ENCODE peak calls at places on chromosomes 4 and X, in eight cellular contexts. V is right atrium auricular region, I is BJ, T is neural progenitor cell, F is prostate gland, S is transverse colon, O is PC-3, L is cardiac muscle cell. D is an unnamed sample. For H3K36me3, the result is how much of the 10 kb centered on the place peaks cover.

GRCh38 chr4:8707045-8707781 is 114.6 kb downstream of the CPZ start:
- DNase-seq in L (no peak), T (no peak), S (no peak), V (no peak), O (no peak), I (no peak), F (no peak), D (no peak)

GRCh38 chrX:110944793-110945466 is 149.3 kb upstream of the CHRDL1 start:
- DNase-seq in I (no peak), O (no peak), V (no peak), T (peak), S (no peak), F (peak), L (peak), D (peak)

GRCh38 chr4:66555301-66555700 is 885.0 kb upstream of the EPHA5 start:
- DNase-seq in O (peak), T (no peak), S (no peak), L (no peak), I (peak), F (no peak), V (no peak), D (no peak)

GRCh38 chrX:8374041-8374825 is 90.4 kb upstream of the VCX3B start:
- DNase-seq in S (no peak), F (no peak), I (no peak), O (peak), V (no peak), L (no peak), T (no peak), D (no peak)

GRCh38 chr4:69308634-69309033 is 28.4 kb downstream of the UGT2B28 start:
- DNase-seq in I (no peak), L (no peak), T (no peak), O (peak), F (no peak), V (no peak), S (no peak), D (no peak)

GRCh38 chrX:20514358-20514757 is 247.6 kb upstream of the RPS6KA3 start:
- DNase-seq in S (no peak), O (peak), I (no peak), L (no peak), F (no peak), T (no peak), V (no peak), D (no peak)

GRCh38 chr4:121096629-121097028 is 24.3 kb upstream of the NDNF start:
- DNase-seq in T (peak), L (peak), I (peak), V (no peak), S (no peak), O (peak), F (no peak), D (no peak)

GRCh38 chr4:174522183-174523002 is at the start of gene HPGD:
- DNase-seq in I (no peak), F (peak), L (peak), T (peak), V (no peak), O (peak), S (peak), D (peak)

GRCh38 chr4:112889619-112890294 is 159.7 kb upstream of the ANK2 start:
- DNase-seq in V (no peak), S (no peak), L (no peak), F (no peak), O (no peak), T (no peak), I (peak), D (no peak)

GRCh38 chr4:75344915-75345314 is 169.3 kb downstream of the RCHY1 start:
- DNase-seq in I (peak), F (no peak), T (no peak), S (no peak), O (peak), V (no peak), L (no peak), D (no peak)

GRCh38 chr4:10926025-10926424 is 241.5 kb upstream of the CLNK start:
- DNase-seq in O (no peak), S (no peak), F (no peak), I (no peak), L (no peak), T (peak), V (no peak), D (no peak)

GRCh38 chr4:165906272-165906671 is 33.2 kb downstream of the TLL1 start:
- DNase-seq in S (no peak), V (no peak), I (no peak), L (no peak), T (no peak), F (no peak), O (no peak), D (no peak)

GRCh38 chrX:30906726-30907125 is 17.7 kb upstream of the TAB3 start:
- DNase-seq in V (no peak), L (no peak), T (no peak), S (no peak), O (peak), I (peak), F (no peak), D (no peak)

GRCh38 chr4:37836838-37837413 is 10.4 kb downstream of the PGM2 start:
- DNase-seq in S (no peak), O (no peak), T (no peak), L (no peak), V (no peak), I (no peak), F (no peak), D (no peak)

GRCh38 chr4:121574618-121575017 is 122.2 kb downstream of the ANXA5 start:
- DNase-seq in S (no peak), O (no peak), V (no peak), T (no peak), I (no peak), F (no peak), L (no peak), D (no peak)

GRCh38 chr4:136650541-136651277 is 881.6 kb downstream of the PCDH18 start:
- DNase-seq in S (no peak), L (no peak), T (no peak), F (no peak), I (no peak), V (no peak), O (peak), D (peak)

GRCh38 chr4:2925496-2925895 is 37.7 kb downstream of the NOP14 start:
- DNase-seq in O (no peak), F (no peak), T (no peak), L (no peak), V (no peak), S (no peak), I (no peak), D (no peak)

GRCh38 chr4:6195602-6196319 is 4.6 kb downstream of the JAKMIP1 start:
- DNase-seq in F (no peak), L (no peak), T (no peak), S (no peak), O (no peak), I (no peak), V (no peak), D (no peak)

GRCh38 chr4:152976466-152976761 is 40.3 kb downstream of the FHDC1 start:
- DNase-seq in O (no peak), S (no peak), L (no peak), I (no peak), F (no peak), V (no peak), T (no peak), D (no peak)

GRCh38 chrX:106611323-106611681 is 476 bp upstream of the RADX start:
- DNase-seq in V (no peak), O (no peak), T (no peak), I (no peak), L (no peak), S (no peak), F (no peak), D (no peak)

GRCh38 chr4:155632314-155632713 is 34.3 kb upstream of the GUCY1A1 start:
- DNase-seq in S (no peak), T (no peak), I (no peak), O (no peak), V (no peak), F (no peak), L (no peak), D (no peak)

GRCh38 chr4:85426366-85426765 is 48.6 kb upstream of the ARHGAP24 start:
- DNase-seq in I (no peak), O (no peak), V (no peak), S (no peak), L (peak), T (no peak), F (no peak), D (no peak)

GRCh38 chr4:139522457-139522856 is 33.6 kb downstream of the SETD7 start:
- DNase-seq in T (peak), S (no peak), V (no peak), F (no peak), O (no peak), I (no peak), L (no peak), D (no peak)

GRCh38 chr4:139525414-139525813 is 30.6 kb downstream of the SETD7 start:
- DNase-seq in I (no peak), T (no peak), L (no peak), O (no peak), V (no peak), F (no peak), S (no peak), D (no peak)

GRCh38 chr4:139523076-139523475 is 32.9 kb downstream of the SETD7 start:
- DNase-seq in T (no peak), F (no peak), I (no peak), S (peak), O (peak), V (no peak), L (no peak), D (peak)

GRCh38 chr4:139521764-139522373 is 34.1 kb downstream of the SETD7 start:
- DNase-seq in V (no peak), I (no peak), L (no peak), F (no peak), O (no peak), S (no peak), T (no peak), D (no peak)

GRCh38 chr4:139524062-139524631 is 31.9 kb downstream of the SETD7 start:
- DNase-seq in V (no peak), I (no peak), O (peak), T (peak), F (no peak), L (no peak), S (no peak), D (no peak)
- H3K36me3 ChIP-seq in V (half or more), I (under half), O (under half), T (under half), F (under half), L (under half), S (under half), D (half or more)

GRCh38 chrX:151538190-151539122 is 25.0 kb upstream of the PASD1 start:
- DNase-seq in I (no peak), O (no peak), V (no peak), T (no peak), S (no peak), F (no peak), L (no peak), D (no peak)
- H3K36me3 ChIP-seq in I (under half), O (under half), V (under half), T (under half), S (under half), F (under half), L (under half), D (under half)

GRCh38 chrX:1598876-1599790 is 7.7 kb downstream of the AKAP17A start:
- DNase-seq in F (no peak), L (no peak), V (no peak), T (no peak), O (no peak), S (no peak), I (no peak), D (no peak)
- H3K36me3 ChIP-seq in F (under half), L (under half), V (half or more), T (under half), O (under half), S (under half), I (half or more), D (half or more)

GRCh38 chr4:4267981-4268380 is 20.0 kb upstream of the TMEM128 start:
- DNase-seq in T (no peak), F (no peak), O (no peak), I (no peak), L (no peak), S (no peak), V (no peak), D (no peak)
- H3K36me3 ChIP-seq in T (under half), F (under half), O (under half), I (under half), L (under half), S (under half), V (under half), D (half or more)

GRCh38 chr4:844752-845232 is 18.9 kb upstream of the CPLX1 start:
- DNase-seq in O (no peak), V (no peak), L (no peak), F (no peak), T (no peak), S (no peak), I (no peak), D (no peak)
- H3K36me3 ChIP-seq in O (under half), V (under half), L (under half), F (under half), T (under half), S (under half), I (under half), D (under half)